ENCODE peak calls at places on chromosomes 2 and 18, in nine cellular contexts. One of them, this sample, is unnamed.
A peak's percentile ranks its signal among the peaks of the same experiment; 100 is the strongest.

GRCh38 chr18:13372405-13372995 is 153.9 kb downstream of the LDLRAD4 start:
- DNase-seq in IMR-90: no peak
- DNase-seq in CD4-positive, alpha-beta memory T cell: no peak
- DNase-seq in left ventricle myocardium inferior: no peak
- DNase-seq in neuronal stem cell: no peak
- DNase-seq in CD4-positive, CD25-positive, alpha-beta regulatory T cell: no peak
- DNase-seq in GM23248: peak; percentile 12
- DNase-seq in body of pancreas: no peak
- DNase-seq in HCT116: no peak
- DNase-seq in this sample: no peak

GRCh38 chr18:45250479-45250878 is 364.8 kb upstream of the SLC14A2 start:
- DNase-seq in IMR-90: no peak
- DNase-seq in CD4-positive, alpha-beta memory T cell: no peak
- DNase-seq in left ventricle myocardium inferior: no peak
- DNase-seq in neuronal stem cell: no peak
- DNase-seq in CD4-positive, CD25-positive, alpha-beta regulatory T cell: no peak
- DNase-seq in GM23248: no peak
- DNase-seq in body of pancreas: no peak
- DNase-seq in HCT116: no peak
- DNase-seq in this sample: no peak

GRCh38 chr2:3278521-3279218 is 98.9 kb downstream of the EIPR1 start:
- DNase-seq in IMR-90: no peak
- DNase-seq in CD4-positive, alpha-beta memory T cell: no peak
- DNase-seq in left ventricle myocardium inferior: no peak
- DNase-seq in neuronal stem cell: no peak
- DNase-seq in CD4-positive, CD25-positive, alpha-beta regulatory T cell: no peak
- DNase-seq in GM23248: no peak
- DNase-seq in body of pancreas: peak; percentile 0
- DNase-seq in HCT116: no peak
- DNase-seq in this sample: no peak

GRCh38 chr2:3442185-3442584 is 62.7 kb downstream of the TRAPPC12 start:
- DNase-seq in IMR-90: peak; percentile 72
- DNase-seq in CD4-positive, alpha-beta memory T cell: no peak
- DNase-seq in left ventricle myocardium inferior: no peak
- DNase-seq in neuronal stem cell: no peak
- DNase-seq in CD4-positive, CD25-positive, alpha-beta regulatory T cell: no peak
- DNase-seq in GM23248: no peak
- DNase-seq in body of pancreas: no peak
- DNase-seq in HCT116: no peak
- DNase-seq in this sample: no peak

GRCh38 chr18:51330148-51330547 is 132.7 kb upstream of the MEX3C start:
- DNase-seq in IMR-90: no peak
- DNase-seq in CD4-positive, alpha-beta memory T cell: no peak
- DNase-seq in left ventricle myocardium inferior: no peak
- DNase-seq in neuronal stem cell: no peak
- DNase-seq in CD4-positive, CD25-positive, alpha-beta regulatory T cell: no peak
- DNase-seq in GM23248: no peak
- DNase-seq in body of pancreas: no peak
- DNase-seq in HCT116: no peak
- DNase-seq in this sample: peak; percentile 20

GRCh38 chr2:146954544-146954943 is 890.3 kb upstream of the ACVR2A start:
- DNase-seq in IMR-90: no peak
- DNase-seq in CD4-positive, alpha-beta memory T cell: no peak
- DNase-seq in left ventricle myocardium inferior: no peak
- DNase-seq in neuronal stem cell: no peak
- DNase-seq in CD4-positive, CD25-positive, alpha-beta regulatory T cell: no peak
- DNase-seq in GM23248: no peak
- DNase-seq in body of pancreas: no peak
- DNase-seq in HCT116: no peak
- DNase-seq in this sample: no peak

GRCh38 chr2:158325031-158325781 is 131.3 kb downstream of the CCDC148 start:
- DNase-seq in IMR-90: peak; percentile 29
- DNase-seq in CD4-positive, alpha-beta memory T cell: no peak
- DNase-seq in left ventricle myocardium inferior: no peak
- DNase-seq in neuronal stem cell: no peak
- DNase-seq in CD4-positive, CD25-positive, alpha-beta regulatory T cell: no peak
- DNase-seq in GM23248: peak; percentile 28
- DNase-seq in body of pancreas: no peak
- DNase-seq in HCT116: no peak
- DNase-seq in this sample: peak; percentile 22

GRCh38 chr2:191691016-191691725 is 13.2 kb downstream of the NABP1 start:
- DNase-seq in IMR-90: peak; percentile 87
- DNase-seq in CD4-positive, alpha-beta memory T cell: peak; percentile 65
- DNase-seq in left ventricle myocardium inferior: no peak
- DNase-seq in neuronal stem cell: no peak
- DNase-seq in CD4-positive, CD25-positive, alpha-beta regulatory T cell: peak; percentile 38
- DNase-seq in GM23248: peak; percentile 88
- DNase-seq in body of pancreas: peak; percentile 53
- DNase-seq in HCT116: peak; percentile 61
- DNase-seq in this sample: peak; percentile 91

GRCh38 chr2:239274391-239275001 is 126.3 kb downstream of the HDAC4 start:
- DNase-seq in IMR-90: peak; percentile 70
- DNase-seq in CD4-positive, alpha-beta memory T cell: no peak
- DNase-seq in left ventricle myocardium inferior: no peak
- DNase-seq in neuronal stem cell: peak; percentile 42
- DNase-seq in CD4-positive, CD25-positive, alpha-beta regulatory T cell: no peak
- DNase-seq in GM23248: peak; percentile 93
- DNase-seq in body of pancreas: no peak
- DNase-seq in HCT116: peak; percentile 58
- DNase-seq in this sample: no peak

GRCh38 chr2:17933251-17933650 is 54.8 kb downstream of the KCNS3 start:
- DNase-seq in IMR-90: peak; percentile 14
- DNase-seq in CD4-positive, alpha-beta memory T cell: no peak
- DNase-seq in left ventricle myocardium inferior: no peak
- DNase-seq in neuronal stem cell: no peak
- DNase-seq in CD4-positive, CD25-positive, alpha-beta regulatory T cell: no peak
- DNase-seq in GM23248: peak; percentile 32
- DNase-seq in body of pancreas: no peak
- DNase-seq in HCT116: no peak
- DNase-seq in this sample: no peak
- H3K4me1 ChIP-seq in IMR-90: peaks cover 11% of the 10 kb centered on the region
- H3K4me1 ChIP-seq in CD4-positive, alpha-beta memory T cell: no peaks in the 10 kb centered on the region
- H3K4me1 ChIP-seq in left ventricle myocardium inferior: peaks cover 6% of the 10 kb centered on the region
- H3K4me1 ChIP-seq in neuronal stem cell: no peaks in the 10 kb centered on the region
- H3K4me1 ChIP-seq in CD4-positive, CD25-positive, alpha-beta regulatory T cell: no peaks in the 10 kb centered on the region
- H3K4me1 ChIP-seq in GM23248: peaks cover 25% of the 10 kb centered on the region
- H3K4me1 ChIP-seq in body of pancreas: no peaks in the 10 kb centered on the region
- H3K4me1 ChIP-seq in HCT116: no peaks in the 10 kb centered on the region
- H3K4me1 ChIP-seq in this sample: no peaks in the 10 kb centered on the region

DNA sequence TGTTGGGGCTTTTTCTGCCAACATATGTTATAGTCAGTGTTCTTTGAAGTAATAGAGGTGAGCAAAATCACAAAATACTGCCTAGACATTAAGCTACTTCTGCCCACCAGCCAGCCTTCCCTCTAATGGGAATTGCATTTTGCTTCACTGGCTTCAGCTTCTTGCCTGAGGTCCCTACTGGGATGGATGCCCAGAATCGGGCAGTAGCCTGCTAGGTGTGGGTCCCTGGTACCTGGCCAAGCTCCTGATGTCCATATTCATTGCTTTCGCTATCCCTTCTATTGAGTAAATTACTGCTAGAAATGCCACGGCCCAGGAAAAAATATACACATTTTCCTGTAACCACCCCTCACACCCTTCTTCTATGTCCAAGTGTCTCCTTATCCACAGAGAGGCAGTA is 27.0 kb downstream of the CRYGD start:
- DNase-seq in IMR-90: no peak
- DNase-seq in CD4-positive, alpha-beta memory T cell: no peak
- DNase-seq in left ventricle myocardium inferior: no peak
- DNase-seq in neuronal stem cell: no peak
- DNase-seq in CD4-positive, CD25-positive, alpha-beta regulatory T cell: no peak
- DNase-seq in GM23248: no peak
- DNase-seq in body of pancreas: no peak
- DNase-seq in HCT116: no peak
- DNase-seq in this sample: no peak
- H3K27ac ChIP-seq in IMR-90: no peak overlapping the region
- H3K27ac ChIP-seq in CD4-positive, alpha-beta memory T cell: no peak overlapping the region
- H3K27ac ChIP-seq in left ventricle myocardium inferior: no peak overlapping the region
- H3K27ac ChIP-seq in neuronal stem cell: no peak overlapping the region
- H3K27ac ChIP-seq in CD4-positive, CD25-positive, alpha-beta regulatory T cell: no peak overlapping the region
- H3K27ac ChIP-seq in GM23248: no peak overlapping the region
- H3K27ac ChIP-seq in body of pancreas: no peak overlapping the region
- H3K27ac ChIP-seq in HCT116: no peak overlapping the region
- H3K27ac ChIP-seq in this sample: no peak overlapping the region

GRCh38 chr2:101307950-101308431 is 510 bp downstream of the RNF149 start:
- DNase-seq in IMR-90: no peak
- DNase-seq in CD4-positive, alpha-beta memory T cell: peak; percentile 22
- DNase-seq in left ventricle myocardium inferior: no peak
- DNase-seq in neuronal stem cell: no peak
- DNase-seq in CD4-positive, CD25-positive, alpha-beta regulatory T cell: no peak
- DNase-seq in GM23248: peak; percentile 51
- DNase-seq in body of pancreas: peak; percentile 32
- DNase-seq in HCT116: no peak
- DNase-seq in this sample: peak; percentile 16

GRCh38 chr2:101308432-101309210 is at the start of gene RNF149:
- DNase-seq in IMR-90: peak; percentile 86
- DNase-seq in CD4-positive, alpha-beta memory T cell: peak; percentile 91
- DNase-seq in left ventricle myocardium inferior: peak; percentile 95
- DNase-seq in neuronal stem cell: peak; percentile 87
- DNase-seq in CD4-positive, CD25-positive, alpha-beta regulatory T cell: peak; percentile 90
- DNase-seq in GM23248: peak; percentile 96
- DNase-seq in body of pancreas: peak; percentile 94
- DNase-seq in HCT116: peak; percentile 72
- DNase-seq in this sample: peak; percentile 90

GRCh38 chr2:101307503-101307902 is 998 bp downstream of the RNF149 start:
- DNase-seq in IMR-90: no peak
- DNase-seq in CD4-positive, alpha-beta memory T cell: no peak
- DNase-seq in left ventricle myocardium inferior: no peak
- DNase-seq in neuronal stem cell: no peak
- DNase-seq in CD4-positive, CD25-positive, alpha-beta regulatory T cell: no peak
- DNase-seq in GM23248: peak; percentile 56
- DNase-seq in body of pancreas: no peak
- DNase-seq in HCT116: no peak
- DNase-seq in this sample: no peak

GRCh38 chr2:101310591-101311389 is 2.3 kb upstream of the RNF149 start:
- DNase-seq in IMR-90: peak; percentile 17
- DNase-seq in CD4-positive, alpha-beta memory T cell: no peak
- DNase-seq in left ventricle myocardium inferior: no peak
- DNase-seq in neuronal stem cell: no peak
- DNase-seq in CD4-positive, CD25-positive, alpha-beta regulatory T cell: no peak
- DNase-seq in GM23248: peak; percentile 30
- DNase-seq in body of pancreas: no peak
- DNase-seq in HCT116: no peak
- DNase-seq in this sample: no peak

GRCh38 chr2:101309211-101309700 is 755 bp upstream of the RNF149 start:
- DNase-seq in IMR-90: no peak
- DNase-seq in CD4-positive, alpha-beta memory T cell: no peak
- DNase-seq in left ventricle myocardium inferior: no peak
- DNase-seq in neuronal stem cell: no peak
- DNase-seq in CD4-positive, CD25-positive, alpha-beta regulatory T cell: no peak
- DNase-seq in GM23248: no peak
- DNase-seq in body of pancreas: no peak
- DNase-seq in HCT116: no peak
- DNase-seq in this sample: no peak
- H3K4me3 ChIP-seq in IMR-90: peak overlapping the region; percentile 86
- H3K4me3 ChIP-seq in CD4-positive, alpha-beta memory T cell: peak overlapping the region; percentile 92
- H3K4me3 ChIP-seq in left ventricle myocardium inferior: peak overlapping the region; percentile 96
- H3K4me3 ChIP-seq in neuronal stem cell: peak overlapping the region; percentile 79
- H3K4me3 ChIP-seq in CD4-positive, CD25-positive, alpha-beta regulatory T cell: peak overlapping the region; percentile 88
- H3K4me3 ChIP-seq in GM23248: peak overlapping the region; percentile 85
- H3K4me3 ChIP-seq in body of pancreas: no peak overlapping the region
- H3K4me3 ChIP-seq in HCT116: peak overlapping the region; percentile 86
- H3K4me3 ChIP-seq in this sample: peak overlapping the region; percentile 82

DNA sequence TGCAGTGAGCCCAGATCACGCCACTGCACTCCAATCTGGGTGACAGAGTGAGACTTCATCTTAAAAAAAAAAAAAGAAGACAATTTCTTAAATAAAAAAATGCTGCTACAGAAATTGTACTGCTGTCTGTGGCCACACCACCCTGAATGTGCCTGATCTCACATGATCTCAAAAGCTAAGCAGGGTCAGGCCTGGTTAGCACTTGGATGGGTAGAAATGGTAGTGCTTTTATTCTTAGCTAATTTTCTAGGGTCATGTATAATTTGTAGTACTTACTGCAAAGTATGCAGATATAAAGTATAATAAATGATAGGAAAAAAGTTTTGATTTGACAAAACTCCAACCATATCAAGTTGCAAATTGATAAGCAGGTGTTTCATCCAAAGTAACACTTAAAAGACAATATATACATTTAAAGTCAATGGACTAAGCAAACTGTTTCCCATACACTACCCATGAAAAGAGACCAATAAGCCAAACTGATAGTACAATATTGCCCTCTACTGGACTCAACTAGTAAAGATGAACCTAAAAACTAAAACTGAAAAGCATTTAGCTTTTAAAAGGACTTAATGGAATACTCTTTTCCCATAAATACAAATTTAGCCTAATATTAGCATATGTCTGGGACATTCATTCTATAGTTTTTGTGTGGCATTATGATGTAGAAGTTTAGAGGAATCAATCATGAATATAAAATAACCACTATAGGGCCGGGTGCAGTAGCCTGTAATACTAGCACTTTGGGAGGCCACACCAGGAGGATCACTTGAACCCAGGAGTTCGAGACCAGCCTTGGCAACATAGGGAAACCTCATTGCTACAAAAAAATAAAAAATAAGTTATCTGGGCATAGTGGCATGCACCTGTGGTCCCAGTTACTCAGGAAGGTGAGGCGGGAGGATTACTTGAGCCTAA is 18.6 kb upstream of the PEX13 start:
- DNase-seq in IMR-90: peak; percentile 62
- DNase-seq in CD4-positive, alpha-beta memory T cell: peak; percentile 57
- DNase-seq in left ventricle myocardium inferior: no peak
- DNase-seq in neuronal stem cell: peak; percentile 29
- DNase-seq in CD4-positive, CD25-positive, alpha-beta regulatory T cell: no peak
- DNase-seq in GM23248: peak; percentile 63
- DNase-seq in body of pancreas: no peak
- DNase-seq in HCT116: no peak
- DNase-seq in this sample: peak; percentile 72
- H3K4me1 ChIP-seq in IMR-90: no peaks in the 10 kb centered on the region
- H3K4me1 ChIP-seq in CD4-positive, alpha-beta memory T cell: no peaks in the 10 kb centered on the region
- H3K4me1 ChIP-seq in left ventricle myocardium inferior: peaks cover 9% of the 10 kb centered on the region
- H3K4me1 ChIP-seq in neuronal stem cell: no peaks in the 10 kb centered on the region
- H3K4me1 ChIP-seq in CD4-positive, CD25-positive, alpha-beta regulatory T cell: no peaks in the 10 kb centered on the region
- H3K4me1 ChIP-seq in GM23248: no peaks in the 10 kb centered on the region
- H3K4me1 ChIP-seq in body of pancreas: no peaks in the 10 kb centered on the region
- H3K4me1 ChIP-seq in HCT116: peaks cover 2% of the 10 kb centered on the region
- H3K4me1 ChIP-seq in this sample: no peaks in the 10 kb centered on the region

GRCh38 chr2:101704046-101704466 is 6.5 kb downstream of the MAP4K4 start:
- DNase-seq in IMR-90: peak; percentile 77
- DNase-seq in CD4-positive, alpha-beta memory T cell: peak; percentile 45
- DNase-seq in left ventricle myocardium inferior: no peak
- DNase-seq in neuronal stem cell: no peak
- DNase-seq in CD4-positive, CD25-positive, alpha-beta regulatory T cell: no peak
- DNase-seq in GM23248: peak; percentile 88
- DNase-seq in body of pancreas: no peak
- DNase-seq in HCT116: no peak
- DNase-seq in this sample: peak; percentile 17
- H3K27ac ChIP-seq in IMR-90: peak overlapping the region; percentile 95
- H3K27ac ChIP-seq in CD4-positive, alpha-beta memory T cell: peak overlapping the region; percentile 58
- H3K27ac ChIP-seq in left ventricle myocardium inferior: peak overlapping the region; percentile 56
- H3K27ac ChIP-seq in neuronal stem cell: no peak overlapping the region
- H3K27ac ChIP-seq in CD4-positive, CD25-positive, alpha-beta regulatory T cell: peak overlapping the region; percentile 80
- H3K27ac ChIP-seq in GM23248: peak overlapping the region; percentile 82
- H3K27ac ChIP-seq in body of pancreas: no peak overlapping the region
- H3K27ac ChIP-seq in HCT116: no peak overlapping the region
- H3K27ac ChIP-seq in this sample: no peak overlapping the region

GRCh38 chr2:241063093-241063551 is 39.0 kb downstream of the MTERF4 start:
- DNase-seq in IMR-90: no peak
- DNase-seq in CD4-positive, alpha-beta memory T cell: no peak
- DNase-seq in left ventricle myocardium inferior: no peak
- DNase-seq in neuronal stem cell: no peak
- DNase-seq in CD4-positive, CD25-positive, alpha-beta regulatory T cell: no peak
- DNase-seq in GM23248: no peak
- DNase-seq in body of pancreas: peak; percentile 23
- DNase-seq in HCT116: no peak
- DNase-seq in this sample: no peak
- H3K4me3 ChIP-seq in IMR-90: no peak overlapping the region
- H3K4me3 ChIP-seq in CD4-positive, alpha-beta memory T cell: no peak overlapping the region
- H3K4me3 ChIP-seq in left ventricle myocardium inferior: no peak overlapping the region
- H3K4me3 ChIP-seq in neuronal stem cell: no peak overlapping the region
- H3K4me3 ChIP-seq in CD4-positive, CD25-positive, alpha-beta regulatory T cell: no peak overlapping the region
- H3K4me3 ChIP-seq in GM23248: no peak overlapping the region
- H3K4me3 ChIP-seq in body of pancreas: no peak overlapping the region
- H3K4me3 ChIP-seq in HCT116: no peak overlapping the region
- H3K4me3 ChIP-seq in this sample: no peak overlapping the region

This sample was measured in SJCRH30.